ENCODE peak calls at places on chromosomes 4 and X, in six cellular contexts. C is CD8-positive, alpha-beta memory T cell; E is uterus; R is Caco-2; N is endodermal cell; Y is left ventricle myocardium inferior. Q is an unnamed sample.

GRCh38 chrX:63513825-63514574 is 162.9 kb upstream of the SPIN4 start:
- DNase-seq in C (no peak), Y (peak; percentile 16), R (no peak), N (no peak), E (no peak), Q (no peak)

GRCh38 chr4:56874166-56874565 is 33.5 kb upstream of the REST start:
- DNase-seq in Y (no peak), E (no peak), C (no peak), N (peak; percentile 54), R (peak; percentile 50), Q (peak; percentile 87)

GRCh38 chrX:19177710-19178109 is 55.4 kb upstream of the ADGRG2 start:
- DNase-seq in C (no peak), Y (no peak), R (no peak), E (no peak), N (no peak), Q (no peak)

GRCh38 chr4:131447883-131448282 is 1701.2 kb upstream of the PCDH10 start:
- DNase-seq in E (no peak), C (no peak), Y (no peak), N (no peak), R (no peak), Q (no peak)

GRCh38 chr4:60656171-60656570 is 544.0 kb upstream of the ADGRL3 start:
- DNase-seq in N (no peak), R (no peak), Y (no peak), E (no peak), C (no peak), Q (peak; percentile 45)

GRCh38 chrX:14506866-14507265 is 22.5 kb upstream of the GLRA2 start:
- DNase-seq in E (no peak), N (no peak), C (no peak), R (no peak), Y (no peak), Q (no peak)

GRCh38 chr4:38008493-38009120 is 48.4 kb downstream of the PTTG2 start:
- DNase-seq in N (no peak), R (no peak), Y (no peak), E (no peak), C (no peak), Q (no peak)

GRCh38 chrX:23811135-23811781 is 28.3 kb downstream of the SAT1 start:
- DNase-seq in N (no peak), Y (no peak), E (peak; percentile 43), C (no peak), R (no peak), Q (peak; percentile 30)

GRCh38 chr4:168515222-168516011 is 18.6 kb downstream of the PALLD start:
- DNase-seq in N (no peak), C (no peak), E (no peak), Y (peak; percentile 41), R (no peak), Q (no peak)

GRCh38 chrX:32137525-32137924 is 1065.7 kb upstream of the FTHL17 start:
- DNase-seq in R (no peak), N (peak; percentile 75), Y (no peak), E (no peak), C (no peak), Q (no peak)

GRCh38 chrX:132092439-132093065 is 35.3 kb downstream of the FRMD7 start:
- DNase-seq in C (peak; percentile 40), N (peak; percentile 87), E (peak; percentile 80), Y (peak; percentile 17), R (peak; percentile 47), Q (peak; percentile 78)

GRCh38 chrX:12421918-12422317 is 283.6 kb downstream of the FRMPD4 start:
- DNase-seq in C (no peak), E (no peak), R (no peak), N (no peak), Y (no peak), Q (peak; percentile 40)

GRCh38 chr4:139956436-139957107 is 197.4 kb downstream of the MAML3 start:
- DNase-seq in N (no peak), C (no peak), R (no peak), E (peak; percentile 54), Y (no peak), Q (no peak)

GRCh38 chr4:13047591-13047990 is 436.5 kb downstream of the RAB28 start:
- DNase-seq in C (no peak), Y (no peak), R (no peak), E (no peak), N (no peak), Q (no peak)

GRCh38 chrX:134886201-134886600 is 104.6 kb upstream of the SMIM10 start:
- DNase-seq in E (no peak), N (peak; percentile 52), C (no peak), Y (no peak), R (no peak), Q (no peak)

GRCh38 chr4:112522389-112522788 is 6.4 kb upstream of the NEUROG2 start:
- DNase-seq in R (no peak), Y (no peak), N (peak; percentile 47), C (no peak), E (no peak), Q (no peak)

DNA sequence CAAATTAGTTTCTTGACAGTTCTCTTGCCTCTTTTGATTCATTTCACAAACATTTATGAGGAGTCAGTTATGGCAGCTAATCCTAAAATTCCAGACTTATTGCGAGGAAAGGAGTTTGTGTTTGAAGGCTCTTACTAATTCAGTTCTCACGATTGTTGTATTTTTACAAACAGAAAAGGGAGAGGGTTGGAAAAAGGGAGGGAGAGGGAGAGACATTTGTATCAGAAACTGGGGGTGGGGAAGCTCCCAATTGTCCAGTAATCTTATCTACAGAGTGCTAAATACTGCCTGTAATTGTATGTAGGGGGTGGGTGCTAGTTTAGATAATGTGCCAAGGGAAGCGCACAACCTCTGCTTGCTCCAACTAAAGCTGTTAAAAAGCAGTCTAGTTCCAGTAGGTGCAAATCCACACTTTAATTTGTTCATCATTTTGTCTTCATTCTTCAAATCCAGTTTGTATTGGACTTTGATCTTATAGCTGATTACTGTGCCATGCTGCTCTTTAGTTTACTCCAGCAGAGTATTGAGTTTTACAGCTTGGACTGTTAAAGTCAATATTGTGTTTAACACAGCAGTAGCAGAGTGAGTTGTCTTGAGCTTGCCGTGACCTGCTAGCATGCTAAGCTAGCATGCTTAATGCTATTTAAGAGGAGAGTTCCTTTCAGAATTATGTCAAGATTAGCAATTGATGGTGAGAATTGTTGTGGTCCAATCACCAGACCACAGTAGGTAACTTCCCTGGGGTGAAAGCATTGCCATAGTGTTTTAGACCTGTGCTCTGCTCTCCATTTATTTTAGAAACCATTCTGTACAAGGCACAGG is 13.9 kb downstream of the FNIP2 start:
- DNase-seq in C (no peak), E (no peak), Y (no peak), R (no peak), N (no peak), Q (no peak)
- H3K4me1 ChIP-seq in C (peaks cover 10% of the 10 kb centered on the region), E (peaks cover 5% of the 10 kb centered on the region), Y (peaks cover 90% of the 10 kb centered on the region), R (peaks cover 30% of the 10 kb centered on the region), N (peaks cover 14% of the 10 kb centered on the region), Q (peaks cover 26% of the 10 kb centered on the region)

GRCh38 chrX:136767104-136767941 is 13.4 kb downstream of the ARHGEF6 start:
- DNase-seq in N (peak; percentile 84), R (no peak), Y (peak; percentile 72), E (peak; percentile 60), C (peak; percentile 50), Q (peak; percentile 82)

GRCh38 chrX:136766785-136767103 is 14.0 kb downstream of the ARHGEF6 start:
- DNase-seq in E (peak; percentile 17), Y (no peak), C (no peak), N (no peak), R (no peak), Q (peak; percentile 23)

GRCh38 chrX:136768469-136769084 is 12.2 kb downstream of the ARHGEF6 start:
- DNase-seq in E (peak; percentile 59), C (no peak), R (no peak), N (peak; percentile 63), Y (peak; percentile 22), Q (no peak)

GRCh38 chrX:136764206-136764605 is 16.5 kb downstream of the ARHGEF6 start:
- DNase-seq in C (no peak), Y (no peak), E (no peak), R (no peak), N (no peak), Q (no peak)

DNA sequence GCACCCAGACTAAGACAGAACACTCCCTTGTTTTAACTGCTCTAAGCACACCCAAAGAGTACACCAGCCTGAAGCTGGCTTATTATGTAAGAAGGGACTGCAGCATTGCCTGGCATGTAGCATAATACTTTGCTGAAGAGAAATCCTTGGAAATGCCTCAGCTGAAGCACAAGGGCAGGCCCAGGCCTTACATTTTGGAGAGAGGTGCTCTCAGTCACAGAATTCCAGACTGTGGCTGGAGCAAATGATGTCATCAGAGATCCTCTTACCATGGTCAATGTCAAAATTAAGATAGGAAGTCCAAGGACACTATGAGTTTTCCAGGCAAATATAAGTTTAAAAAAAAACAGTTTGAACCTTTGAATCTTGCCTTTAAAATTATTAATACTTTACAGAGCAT is 14.8 kb downstream of the ARHGEF6 start:
- DNase-seq in C (no peak), N (no peak), E (no peak), R (no peak), Y (no peak), Q (no peak)
- H3K4me1 ChIP-seq in C (peaks cover 52% of the 10 kb centered on the region), N (no peaks in the 10 kb centered on the region), E (no peaks in the 10 kb centered on the region), R (no peaks in the 10 kb centered on the region), Y (peaks cover 36% of the 10 kb centered on the region), Q (peaks cover 9% of the 10 kb centered on the region)

GRCh38 chr4:185463541-185463940 is 8.0 kb downstream of the CCDC110 start:
- DNase-seq in C (no peak), Y (no peak), E (no peak), R (no peak), N (no peak), Q (no peak)
- H3K4me1 ChIP-seq in C (no peaks in the 10 kb centered on the region), Y (no peaks in the 10 kb centered on the region), E (no peaks in the 10 kb centered on the region), R (no peaks in the 10 kb centered on the region), N (no peaks in the 10 kb centered on the region), Q (no peaks in the 10 kb centered on the region)

GRCh38 chr4:43564601-43565000 is 672.1 kb downstream of the GRXCR1 start:
- DNase-seq in R (no peak), C (no peak), E (no peak), Y (no peak), N (no peak), Q (no peak)

GRCh38 chr4:43564107-43564506 is 671.6 kb downstream of the GRXCR1 start:
- DNase-seq in R (no peak), C (no peak), E (no peak), Y (no peak), N (no peak), Q (no peak)

GRCh38 chr4:43556262-43556661 is 663.7 kb downstream of the GRXCR1 start:
- DNase-seq in Y (no peak), R (no peak), C (no peak), E (no peak), N (no peak), Q (no peak)

DNA sequence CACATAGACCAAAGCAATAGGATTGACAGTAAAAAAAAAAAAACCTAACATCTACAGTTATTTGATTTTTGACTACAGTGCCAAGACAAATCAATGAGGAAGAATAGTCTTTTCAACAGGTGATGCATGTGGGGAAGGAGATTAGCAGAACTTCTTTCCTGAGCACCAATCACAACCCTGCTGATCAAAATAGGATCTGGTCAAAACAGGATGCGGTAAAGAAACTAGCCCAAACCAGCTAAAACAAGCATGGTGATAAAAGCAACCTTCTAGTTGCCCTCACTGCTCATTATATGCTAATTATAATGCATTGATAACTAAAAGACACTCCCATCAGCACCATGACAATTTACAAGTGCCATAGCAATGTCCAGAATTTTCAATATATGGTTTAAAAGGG is 667.5 kb downstream of the GRXCR1 start:
- DNase-seq in R (no peak), C (no peak), N (no peak), Y (no peak), E (no peak), Q (no peak)
- H3K4me1 ChIP-seq in R (no peaks in the 10 kb centered on the region), C (no peaks in the 10 kb centered on the region), N (no peaks in the 10 kb centered on the region), Y (no peaks in the 10 kb centered on the region), E (no peaks in the 10 kb centered on the region), Q (no peaks in the 10 kb centered on the region)

Q was measured in HAP-1.